ENCODE peak calls at places on chromosomes 5 and 9, in eight cellular contexts. E, Y, W, P, N, M, V and S are unnamed samples.

GRCh38 chr9:98791147-98792095 is 4.9 kb downstream of the ANKS6 start:
- DNase-seq in W (peak), Y (peak), N (peak), E (peak), P (peak), V (peak), M (peak), S (peak)

GRCh38 chr5:60350794-60351193 is 349.2 kb downstream of the DEPDC1B start:
- DNase-seq in N (no peak), E (no peak), W (peak), P (no peak), Y (no peak), V (no peak), M (no peak), S (peak)

GRCh38 chr5:96517294-96517693 is 84.2 kb upstream of the PCSK1 start:
- DNase-seq in M (no peak), E (no peak), Y (no peak), P (no peak), V (peak), W (no peak), N (no peak), S (peak)

GRCh38 chr9:127131871-127132270 is 9.4 kb upstream of the ANGPTL2 start:
- DNase-seq in E (no peak), P (peak), N (no peak), V (peak), M (no peak), W (no peak), Y (no peak), S (no peak)

GRCh38 chr9:134396825-134397224 is 70.6 kb downstream of the RXRA start:
- DNase-seq in W (no peak), P (no peak), V (no peak), M (peak), N (peak), E (no peak), Y (no peak), S (peak)

GRCh38 chr5:1415059-1415425 is 30.2 kb downstream of the SLC6A3 start:
- DNase-seq in W (no peak), P (no peak), N (no peak), V (no peak), Y (no peak), M (no peak), E (no peak), S (no peak)

GRCh38 chr9:70506159-70506558 is 91.7 kb upstream of the KLF9 start:
- DNase-seq in P (no peak), N (no peak), V (no peak), W (no peak), M (no peak), E (no peak), Y (no peak), S (no peak)

GRCh38 chr5:15501057-15501791 is 1.2 kb downstream of the FBXL7 start:
- DNase-seq in W (peak), N (no peak), M (no peak), V (peak), Y (peak), P (peak), E (peak), S (peak)

GRCh38 chr5:175698401-175699115 is 40.7 kb downstream of the HRH2 start:
- DNase-seq in P (no peak), E (no peak), N (no peak), M (no peak), W (no peak), V (no peak), Y (no peak), S (no peak)

GRCh38 chr9:86713456-86713855 is 233.8 kb downstream of the GAS1 start:
- DNase-seq in E (no peak), V (peak), Y (no peak), N (no peak), W (no peak), M (no peak), P (peak), S (no peak)

GRCh38 chr5:21087766-21088165 is 1099.8 kb upstream of the CDH18 start:
- DNase-seq in W (no peak), Y (no peak), M (no peak), V (no peak), N (no peak), P (no peak), E (no peak), S (no peak)

GRCh38 chr9:130058154-130058553 is 4.4 kb downstream of the GPR107 start:
- DNase-seq in V (peak), Y (no peak), W (no peak), E (no peak), M (no peak), P (no peak), N (no peak), S (no peak)